ENCODE peak calls at places on chromosomes 1 and 21, in nine cellular contexts. N, M, W, G, J, B, Z, T and Y are unnamed samples.

GRCh38 chr1:41802532-41803501 is 115.9 kb downstream of the HIVEP3 start:
- DNase-seq in N (no peak), M (no peak), W (peak; percentile 33), G (peak; percentile 14), J (peak; percentile 14), B (no peak), Z (no peak), T (no peak), Y (no peak)

GRCh38 chr1:46818591-46818990 is 19.7 kb downstream of the CYP4B1 start:
- DNase-seq in N (no peak), M (no peak), W (no peak), G (no peak), J (no peak), B (no peak), Z (no peak), T (no peak), Y (no peak)

GRCh38 chr1:52032785-52033131 is 852 bp downstream of the KTI12 start:
- DNase-seq in N (peak; percentile 54), M (peak; percentile 84), W (peak; percentile 53), G (peak; percentile 64), J (peak; percentile 55), B (no peak), Z (peak; percentile 8), T (peak; percentile 49), Y (no peak)

GRCh38 chr1:115463347-115463746 is 125.3 kb upstream of the NGF start:
- DNase-seq in N (no peak), M (no peak), W (peak; percentile 9), G (peak; percentile 28), J (no peak), B (no peak), Z (no peak), T (no peak), Y (no peak)

GRCh38 chr1:224266105-224266935 is 63.7 kb downstream of the NVL start:
- DNase-seq in N (no peak), M (no peak), W (no peak), G (peak; percentile 15), J (peak; percentile 31), B (no peak), Z (no peak), T (no peak), Y (no peak)

GRCh38 chr1:159239551-159240220 is 35.0 kb downstream of the ACKR1 start:
- DNase-seq in N (no peak), M (no peak), W (no peak), G (no peak), J (peak; percentile 41), B (no peak), Z (no peak), T (no peak), Y (no peak)

GRCh38 chr1:68112835-68113243 is 62.4 kb upstream of the DIRAS3 start:
- DNase-seq in N (peak; percentile 55), M (peak; percentile 94), W (no peak), G (peak; percentile 80), J (no peak), B (peak; percentile 38), Z (no peak), T (peak; percentile 90), Y (peak; percentile 59)

GRCh38 chr1:156346636-156347035 is 8.3 kb downstream of the TSACC start:
- DNase-seq in N (no peak), M (peak; percentile 74), W (no peak), G (no peak), J (no peak), B (peak; percentile 53), Z (no peak), T (peak; percentile 49), Y (no peak)

GRCh38 chr1:37096523-37096922 is 62.2 kb upstream of the GRIK3 start:
- DNase-seq in N (peak; percentile 38), M (no peak), W (no peak), G (no peak), J (no peak), B (no peak), Z (peak; percentile 7), T (no peak), Y (no peak)

DNA sequence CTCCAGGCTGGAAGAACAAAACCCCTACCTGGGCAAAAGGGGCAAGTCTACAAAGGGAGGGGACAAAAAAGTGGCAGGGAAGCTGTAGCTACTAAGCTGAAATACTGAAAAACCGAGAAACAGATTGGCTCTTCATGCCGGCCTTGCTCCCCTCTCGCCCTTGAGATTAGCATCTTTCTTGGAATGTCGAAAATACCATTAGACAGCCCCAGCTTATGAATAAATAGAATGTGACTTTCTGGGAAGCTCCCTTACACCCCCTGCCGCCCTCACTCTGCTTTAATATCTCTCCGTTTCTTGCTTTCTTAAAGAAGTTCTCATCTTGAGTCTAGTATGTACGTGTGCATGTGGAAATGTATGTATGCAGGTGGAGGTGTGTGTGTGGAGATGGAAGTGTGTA is 14.1 kb downstream of the TRAF3IP3 start:
- DNase-seq in N (no peak), M (no peak), W (no peak), G (peak; percentile 65), J (no peak), B (no peak), Z (no peak), T (no peak), Y (no peak)
- TF ChIP-seq CTCF in N (no peak), M (no peak), W (no peak), G (peak; percentile 26), J (no peak), B (no peak), Z (no peak), T (no peak), Y (no peak)

GRCh38 chr21:28588997-28589396 is 403.7 kb downstream of the LTN1 start:
- DNase-seq in N (no peak), M (no peak), W (no peak), G (no peak), J (no peak), B (no peak), Z (no peak), T (no peak), Y (no peak)

GRCh38 chr21:28587748-28588147 is 404.9 kb downstream of the LTN1 start:
- DNase-seq in N (no peak), M (peak; percentile 32), W (no peak), G (no peak), J (no peak), B (peak; percentile 26), Z (no peak), T (peak; percentile 27), Y (no peak)

GRCh38 chr21:28590026-28590425 is 402.7 kb downstream of the LTN1 start:
- DNase-seq in N (no peak), M (no peak), W (no peak), G (no peak), J (no peak), B (no peak), Z (no peak), T (no peak), Y (no peak)

GRCh38 chr21:28592205-28592845 is 400.4 kb downstream of the LTN1 start:
- DNase-seq in N (no peak), M (no peak), W (no peak), G (no peak), J (no peak), B (no peak), Z (no peak), T (no peak), Y (no peak)

DNA sequence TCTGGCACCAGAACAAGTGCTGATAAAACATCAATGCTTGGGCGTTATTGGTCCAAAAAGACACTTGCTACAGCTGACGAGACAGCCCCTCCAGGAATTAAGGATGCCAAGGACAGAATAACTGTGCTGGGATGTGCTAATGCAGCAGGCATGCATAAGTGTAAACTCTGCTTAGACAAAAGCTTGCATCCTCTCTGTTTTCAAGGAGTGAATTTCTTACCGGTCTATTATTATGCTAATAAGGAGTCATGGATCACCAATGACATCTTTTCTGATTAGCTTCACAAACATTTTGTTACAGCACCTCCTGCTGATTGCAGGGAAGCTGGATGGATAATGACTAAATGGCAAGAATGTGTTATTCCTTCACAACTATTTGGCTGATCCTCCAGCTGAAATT is 402.0 kb downstream of the LTN1 start:
- DNase-seq in N (no peak), M (no peak), W (no peak), G (no peak), J (no peak), B (no peak), Z (no peak), T (no peak), Y (no peak)
- TF ChIP-seq CTCF in N (no peak), M (no peak), W (no peak), G (no peak), J (no peak), B (no peak), Z (no peak), T (no peak), Y (no peak)

DNA sequence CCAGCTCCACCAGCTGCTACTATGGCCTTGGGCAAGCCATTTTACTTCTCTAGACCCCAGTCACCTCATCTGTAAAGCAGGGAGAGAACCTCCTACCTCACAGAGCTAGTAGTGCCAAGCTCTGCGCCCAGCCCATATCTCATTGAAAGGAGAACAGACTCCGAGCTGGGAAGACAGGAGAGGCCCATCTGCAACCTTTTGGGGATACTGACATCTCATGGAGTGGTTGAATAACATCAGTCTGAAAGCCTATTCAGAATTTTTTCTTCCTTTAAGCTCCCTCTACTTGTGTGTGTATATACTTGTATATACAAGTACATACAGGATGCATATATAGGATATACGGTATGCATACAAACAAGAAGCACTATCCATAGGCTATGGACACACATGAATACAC is 279.5 kb upstream of the POU3F1 start:
- DNase-seq in N (no peak), M (no peak), W (no peak), G (no peak), J (no peak), B (no peak), Z (no peak), T (no peak), Y (no peak)
- TF ChIP-seq CTCF in N (no peak), M (no peak), W (no peak), G (no peak), J (no peak), B (no peak), Z (no peak), T (no peak), Y (no peak)

GRCh38 chr1:189431437-189431836 is 1046.2 kb downstream of the BRINP3 start:
- DNase-seq in N (no peak), M (no peak), W (no peak), G (peak; percentile 46), J (no peak), B (no peak), Z (no peak), T (no peak), Y (no peak)
- TF ChIP-seq CTCF in N (no peak), M (no peak), W (no peak), G (no peak), J (no peak), B (no peak), Z (no peak), T (no peak), Y (no peak)

DNA sequence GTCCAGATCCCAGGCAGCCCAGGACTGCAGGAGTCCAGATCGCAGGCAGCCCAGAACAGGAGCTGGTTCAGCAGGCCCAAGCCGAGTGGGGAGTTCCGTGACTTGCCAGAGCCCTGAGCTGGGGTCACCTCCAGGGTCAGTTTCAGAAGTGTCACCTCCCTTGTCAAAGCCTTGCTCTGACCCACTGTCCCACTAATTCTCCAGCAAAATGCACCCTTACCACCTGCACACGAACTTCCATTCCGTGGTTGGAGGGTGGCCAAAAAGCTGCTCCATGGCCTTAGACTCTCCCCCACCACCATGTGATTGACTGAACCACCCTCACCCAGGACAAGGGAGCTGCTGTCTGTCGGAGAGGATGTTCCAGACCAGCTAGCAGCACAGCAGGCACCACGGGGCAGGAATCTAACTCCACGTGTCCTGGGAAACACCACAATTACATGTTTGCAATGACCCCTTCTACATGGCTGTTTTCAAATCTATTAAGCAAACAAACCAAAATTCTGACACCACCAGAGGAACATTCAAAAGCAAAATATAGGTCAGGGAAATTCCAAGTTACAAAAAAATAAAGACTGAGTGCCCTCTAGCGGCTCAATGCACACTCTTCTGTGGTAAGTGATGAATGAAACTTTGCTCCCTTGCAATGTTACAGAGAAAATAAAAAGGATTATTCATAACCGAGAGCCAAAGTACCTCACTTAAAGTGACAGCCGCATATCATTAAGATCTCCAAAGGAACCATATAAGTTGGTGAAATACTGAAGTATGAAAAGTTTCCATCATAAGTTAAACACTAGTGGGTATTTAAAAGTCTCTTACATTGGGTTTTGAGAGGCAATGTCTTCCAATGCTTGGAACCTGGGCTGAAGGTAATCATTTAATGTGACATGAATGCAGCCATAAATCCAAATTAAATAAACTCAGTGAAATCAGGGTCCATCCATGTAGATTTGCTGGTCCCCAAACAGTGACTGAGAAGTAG is 76.3 kb downstream of the NPHP4 start:
- DNase-seq in N (no peak), M (peak; percentile 57), W (peak; percentile 55), G (peak; percentile 93), J (peak; percentile 75), B (no peak), Z (peak; percentile 25), T (peak; percentile 54), Y (peak; percentile 8)
- TF ChIP-seq CTCF in N (peak; percentile 63), M (peak; percentile 72), W (no peak), G (peak; percentile 78), J (peak; percentile 61), B (peak; percentile 72), Z (peak; percentile 83), T (peak; percentile 86), Y (peak; percentile 79)